ENCODE peak calls at places on chromosomes 16 and 17, in five cellular contexts. O is HT-29, W is choroid plexus epithelial cell, K is keratinocyte, I is uterus. X is an unnamed sample.

GRCh38 chr17:78875738-78876597 is 27.0 kb downstream of the CEP295NL start:
- DNase-seq in I (no peak), K (no peak), O (no peak), W (no peak), X (no peak)

GRCh38 chr17:66417300-66417719 is 114.9 kb downstream of the PRKCA start:
- DNase-seq in K (peak; percentile 33), W (no peak), O (no peak), I (no peak), X (no peak)

GRCh38 chr16:89971495-89972243 is 23.1 kb downstream of the DEF8 start:
- DNase-seq in I (peak; percentile 31), K (no peak), O (no peak), W (no peak), X (no peak)

GRCh38 chr16:81716478-81717210 is 62.4 kb upstream of the PLCG2 start:
- DNase-seq in I (no peak), K (no peak), O (no peak), W (no peak), X (no peak)

GRCh38 chr17:42055003-42055402 is 4.6 kb upstream of the C17orf113 start:
- DNase-seq in I (no peak), W (no peak), O (no peak), K (no peak), X (no peak)

GRCh38 chr17:30954046-30954805 is 16.6 kb upstream of the RNF135 start:
- DNase-seq in K (no peak), W (peak; percentile 37), O (no peak), I (no peak), X (no peak)

GRCh38 chr17:32912218-32912897 is 15.6 kb upstream of the TMEM98 start:
- DNase-seq in W (peak; percentile 85), K (no peak), I (peak; percentile 67), O (peak; percentile 33), X (peak; percentile 91)

GRCh38 chr17:73165616-73166404 is 1.0 kb downstream of the SSTR2 start:
- DNase-seq in W (no peak), K (no peak), O (no peak), I (no peak), X (no peak)

GRCh38 chr16:81405702-81406113 is 38.9 kb upstream of the CMIP start:
- DNase-seq in K (peak; percentile 91), W (peak; percentile 93), I (no peak), O (peak; percentile 91), X (peak; percentile 88)

GRCh38 chr16:85902366-85903155 is 3.6 kb downstream of the IRF8 start:
- DNase-seq in W (no peak), O (no peak), I (no peak), K (no peak), X (no peak)

GRCh38 chr16:14505846-14506245 is 124.2 kb downstream of the PARN start:
- DNase-seq in K (no peak), I (no peak), W (peak; percentile 77), O (no peak), X (no peak)

X was measured in hepatocyte.